ENCODE peak calls at places on chromosomes 6 and 20, in five cellular contexts. S, V, Q, L and R are unnamed samples.

GRCh38 chr6:38136547-38136946 is 317.0 kb downstream of the ZFAND3 start:
- DNase-seq in S (no peak), V (no peak), Q (no peak), L (no peak), R (no peak)

GRCh38 chr6:15351631-15352030 is 105.8 kb downstream of the JARID2 start:
- DNase-seq in S (no peak), V (peak; percentile 10), Q (no peak), L (no peak), R (peak; percentile 29)

GRCh38 chr20:4134355-4134834 is 119.0 kb upstream of the RNF24 start:
- DNase-seq in S (no peak), V (no peak), Q (no peak), L (no peak), R (no peak)

GRCh38 chr20:3243718-3244358 is 4.8 kb upstream of the SLC4A11 start:
- DNase-seq in S (no peak), V (no peak), Q (no peak), L (no peak), R (no peak)

GRCh38 chr6:167162591-167162990 is 4.8 kb upstream of the GPR31 start:
- DNase-seq in S (no peak), V (no peak), Q (no peak), L (no peak), R (no peak)

GRCh38 chr6:161637658-161638057 is 363.8 kb upstream of the AGPAT4 start:
- DNase-seq in S (no peak), V (no peak), Q (no peak), L (no peak), R (no peak)

GRCh38 chr20:32281711-32282110 is 4.3 kb downstream of the KIF3B start:
- DNase-seq in S (no peak), V (no peak), Q (no peak), L (no peak), R (no peak)

GRCh38 chr6:40953486-40953885 is 85.5 kb downstream of the UNC5CL start:
- DNase-seq in S (no peak), V (no peak), Q (no peak), L (no peak), R (no peak)

GRCh38 chr20:44805991-44806729 is 4.2 kb downstream of the RIMS4 start:
- DNase-seq in S (no peak), V (peak; percentile 31), Q (no peak), L (no peak), R (peak; percentile 36)